ENCODE peak calls at places on chromosomes 12 and 14, in nine cellular contexts. Y is esophagus squamous epithelium; L is transverse colon; A is neuronal stem cell; Q is PC-3; H is CD4-positive, CD25-positive, alpha-beta regulatory T cell; B is CD8-positive, alpha-beta memory T cell; I is astrocyte; Z is ovary. C is an unnamed sample. For H3K36me3 and H3K4me1, the result is how much of the 10 kb centered on the place peaks cover.

GRCh38 chr12:62660763-62661162 is 194.1 kb downstream of the MON2 start:
- DNase-seq in Y (no peak), L (no peak), A (no peak), Q (peak), H (no peak), B (no peak), I (peak), Z (no peak), C (no peak)

GRCh38 chr12:50246873-50247612 is 36.3 kb downstream of the LIMA1 start:
- DNase-seq in Y (no peak), L (peak), A (no peak), Q (peak), H (peak), B (no peak), I (peak), Z (no peak), C (no peak)

GRCh38 chr12:130478786-130479185 is 141.1 kb downstream of the PIWIL1 start:
- DNase-seq in Y (no peak), L (no peak), A (no peak), Q (no peak), H (no peak), B (no peak), I (no peak), Z (no peak), C (no peak)

GRCh38 chr12:94207467-94208432 is 59.4 kb downstream of the PLXNC1 start:
- DNase-seq in Y (no peak), L (peak), A (no peak), Q (peak), H (peak), B (no peak), I (no peak), Z (no peak), C (no peak)

GRCh38 chr12:401235-402126 is at the start of gene CCDC77:
- DNase-seq in Y (no peak), L (peak), A (peak), Q (peak), H (peak), B (peak), I (peak), Z (peak), C (peak)

GRCh38 chr14:50717826-50718225 is 49.7 kb upstream of the SAV1 start:
- DNase-seq in Y (no peak), L (no peak), A (no peak), Q (no peak), H (no peak), B (no peak), I (no peak), Z (no peak), C (no peak)

GRCh38 chr12:14841761-14842160 is 1.6 kb downstream of the ART4 start:
- DNase-seq in Y (no peak), L (peak), A (no peak), Q (peak), H (no peak), B (no peak), I (peak), Z (no peak), C (no peak)

GRCh38 chr14:34203271-34203722 is 252.4 kb upstream of the EGLN3 start:
- DNase-seq in Y (no peak), L (no peak), A (no peak), Q (peak), H (no peak), B (no peak), I (peak), Z (no peak), C (no peak)

GRCh38 chr14:103008768-103009342 is 48.5 kb downstream of the CDC42BPB start:
- DNase-seq in Y (no peak), L (no peak), A (no peak), Q (peak), H (no peak), B (no peak), I (peak), Z (no peak), C (no peak)

GRCh38 chr12:115232455-115233156 is 548.6 kb upstream of the TBX3 start:
- DNase-seq in Y (no peak), L (no peak), A (no peak), Q (no peak), H (no peak), B (no peak), I (peak), Z (no peak), C (no peak)

GRCh38 chr12:39010406-39010805 is 105.0 kb upstream of the CPNE8 start:
- DNase-seq in Y (no peak), L (no peak), A (no peak), Q (no peak), H (no peak), B (no peak), I (no peak), Z (no peak), C (no peak)

GRCh38 chr14:81285250-81285649 is 64.5 kb upstream of the GTF2A1 start:
- DNase-seq in Y (no peak), L (no peak), A (no peak), Q (no peak), H (no peak), B (no peak), I (no peak), Z (no peak), C (no peak)

GRCh38 chr14:81275995-81276698 is 55.4 kb upstream of the GTF2A1 start:
- DNase-seq in Y (no peak), L (no peak), A (no peak), Q (peak), H (no peak), B (no peak), I (no peak), Z (no peak), C (no peak)

GRCh38 chr14:81276699-81277069 is 55.9 kb upstream of the GTF2A1 start:
- DNase-seq in Y (no peak), L (no peak), A (no peak), Q (no peak), H (no peak), B (no peak), I (no peak), Z (no peak), C (no peak)

GRCh38 chr14:81277096-81277495 is 56.3 kb upstream of the GTF2A1 start:
- DNase-seq in Y (no peak), L (no peak), A (no peak), Q (no peak), H (no peak), B (no peak), I (no peak), Z (no peak), C (no peak)

DNA sequence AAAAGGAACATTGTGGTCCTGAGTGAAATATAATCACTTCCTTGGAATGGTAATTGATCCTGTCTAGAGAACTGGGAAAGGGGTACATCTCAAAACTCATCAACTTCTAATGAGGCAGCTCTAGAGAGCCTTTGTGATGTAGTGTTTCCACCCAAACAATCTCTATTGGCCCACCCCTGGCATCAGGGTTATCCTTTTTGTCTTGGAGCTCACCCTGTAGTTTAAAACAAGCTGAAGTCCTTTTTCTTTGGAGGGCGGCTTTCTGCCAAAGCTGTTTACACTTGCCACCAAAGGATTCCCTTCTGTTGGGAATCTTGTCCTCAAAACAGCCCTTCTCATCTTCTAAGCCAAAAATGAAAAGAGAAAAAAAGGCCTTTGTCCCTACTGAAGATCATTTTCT is 60.6 kb upstream of the GTF2A1 start:
- DNase-seq in Y (no peak), L (no peak), A (no peak), Q (no peak), H (no peak), B (no peak), I (no peak), Z (no peak), C (no peak)
- H3K36me3 ChIP-seq in Y (under half), L (under half), A (under half), Q (under half), H (under half), B (under half), I (under half), Z (under half), C (under half)

GRCh38 chr12:108307006-108307405 is 32.1 kb downstream of the CMKLR1 start:
- DNase-seq in Y (no peak), L (no peak), A (no peak), Q (no peak), H (peak), B (no peak), I (peak), Z (no peak), C (no peak)
- H3K4me1 ChIP-seq in Y (under half), L (under half), A (under half), Q (under half), H (under half), B (under half), I (under half), Z (under half), C (under half)

GRCh38 chr14:55120466-55121144 is 8.4 kb upstream of the LGALS3 start:
- DNase-seq in Y (no peak), L (peak), A (no peak), Q (no peak), H (no peak), B (no peak), I (no peak), Z (no peak), C (no peak)
- H3K27ac ChIP-seq in Y (peak), L (peak), A (no peak), Q (no peak), H (no peak), B (no peak), I (no peak), Z (no peak), C (no peak)

GRCh38 chr12:26966842-26967241 is 28.6 kb downstream of the FGFR1OP2 start:
- DNase-seq in Y (no peak), L (no peak), A (no peak), Q (no peak), H (no peak), B (no peak), I (no peak), Z (no peak), C (no peak)

GRCh38 chr12:26963413-26963812 is 25.1 kb downstream of the FGFR1OP2 start:
- DNase-seq in Y (no peak), L (no peak), A (no peak), Q (no peak), H (no peak), B (no peak), I (no peak), Z (no peak), C (no peak)

GRCh38 chr12:26961803-26962202 is 23.5 kb downstream of the FGFR1OP2 start:
- DNase-seq in Y (no peak), L (no peak), A (no peak), Q (no peak), H (no peak), B (no peak), I (no peak), Z (no peak), C (no peak)
- H3K36me3 ChIP-seq in Y (half or more), L (under half), A (half or more), Q (under half), H (half or more), B (under half), I (under half), Z (under half), C (under half)

GRCh38 chr14:68140801-68141200 is 321.2 kb downstream of the RAD51B start:
- DNase-seq in Y (no peak), L (no peak), A (no peak), Q (no peak), H (no peak), B (no peak), I (no peak), Z (no peak), C (no peak)

GRCh38 chr14:68139466-68140110 is 320.0 kb downstream of the RAD51B start:
- DNase-seq in Y (no peak), L (no peak), A (no peak), Q (peak), H (no peak), B (no peak), I (no peak), Z (no peak), C (no peak)

GRCh38 chr14:68141531-68142088 is 322.0 kb downstream of the RAD51B start:
- DNase-seq in Y (no peak), L (no peak), A (no peak), Q (peak), H (no peak), B (no peak), I (peak), Z (no peak), C (no peak)

GRCh38 chr14:68137704-68138619 is 318.4 kb downstream of the RAD51B start:
- DNase-seq in Y (no peak), L (peak), A (peak), Q (peak), H (peak), B (no peak), I (peak), Z (no peak), C (no peak)

DNA sequence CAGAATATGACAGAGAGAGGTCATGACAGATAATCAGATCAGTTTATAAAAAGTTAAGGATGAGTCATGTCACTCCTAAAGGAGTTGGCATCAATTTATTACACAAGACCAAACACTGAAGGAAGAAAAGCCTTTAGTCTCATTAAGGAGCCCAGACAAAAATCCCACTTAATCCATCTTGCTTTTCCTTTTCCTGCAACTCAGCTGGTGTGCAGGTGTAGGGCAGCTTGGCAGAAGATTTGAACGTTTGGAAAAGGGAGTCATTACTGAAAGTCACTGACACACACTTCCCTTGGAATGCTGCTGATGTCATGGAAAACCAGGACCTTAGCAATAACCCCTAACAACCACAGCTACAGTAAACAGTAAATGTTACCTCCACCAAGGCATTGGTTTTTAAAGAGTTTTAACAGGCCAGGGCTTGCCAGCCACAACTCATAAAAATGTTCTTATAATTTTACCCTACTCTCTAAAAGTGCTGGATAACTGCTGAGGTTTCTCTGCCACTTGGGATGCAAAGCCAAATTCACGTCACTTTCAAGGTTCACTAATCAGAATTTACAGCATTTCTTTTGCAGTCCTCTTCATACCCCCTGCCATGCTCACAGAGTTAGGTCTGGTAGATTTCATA is 320.6 kb downstream of the RAD51B start:
- DNase-seq in Y (no peak), L (peak), A (peak), Q (peak), H (no peak), B (no peak), I (peak), Z (no peak), C (no peak)
- H3K4me1 ChIP-seq in Y (under half), L (under half), A (under half), Q (half or more), H (under half), B (under half), I (half or more), Z (under half), C (under half)

GRCh38 chr12:121170581-121171260 is 38.0 kb downstream of the P2RX7 start:
- DNase-seq in Y (no peak), L (no peak), A (no peak), Q (peak), H (no peak), B (no peak), I (peak), Z (no peak), C (no peak)
- H3K27ac ChIP-seq in Y (no peak), L (no peak), A (no peak), Q (no peak), H (no peak), B (no peak), I (no peak), Z (no peak), C (no peak)

DNA sequence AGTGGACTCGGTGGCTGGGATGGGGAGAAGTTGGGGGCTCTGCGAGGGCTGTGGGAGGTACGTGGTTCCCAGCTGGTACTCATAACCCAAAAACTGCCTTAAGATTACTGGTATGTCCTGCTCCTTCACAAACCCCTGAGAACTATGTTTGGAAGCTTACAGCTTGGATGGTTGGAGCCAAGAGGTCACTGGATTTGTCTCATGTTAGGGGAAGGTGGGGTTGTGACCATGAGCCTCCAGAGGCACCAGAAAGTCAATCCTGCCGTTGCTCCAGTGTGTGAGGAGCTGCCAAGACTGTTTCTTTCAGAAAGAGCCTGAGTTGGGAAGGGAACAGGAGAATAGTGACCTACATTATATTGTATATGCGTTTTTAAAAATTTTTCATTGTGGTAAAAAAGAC is 33.5 kb downstream of the TEAD4 start:
- DNase-seq in Y (no peak), L (no peak), A (no peak), Q (no peak), H (no peak), B (no peak), I (no peak), Z (no peak), C (no peak)
- H3K36me3 ChIP-seq in Y (under half), L (under half), A (under half), Q (under half), H (under half), B (under half), I (under half), Z (under half), C (under half)